ENCODE peak calls at places on chromosomes 6 and 20, in nine cellular contexts. Q is NCI-H1417; N is foreskin fibroblast; R is activated gamma-delta T cell treated with anti-CD3 and anti-CD28 coated beads, Interleukin-2, amount 50 U/mL, for 16 hours; J is activated CD4-positive, alpha-beta T cell treated with anti-CD3 and anti-CD28 coated beads for 24 hours; T is stromal cell of bone marrow; Y is EL; D is WTC11; G is C1 segment of cervical spinal cord. H is an unnamed sample.
A peak's percentile ranks its signal among the peaks of the same experiment; 100 is the strongest.

GRCh38 chr6:14269434-14269833 is 151.9 kb downstream of the CD83 start:
- DNase-seq in D (no peak), G (no peak), Q (no peak), R (no peak), Y (no peak), J (no peak), T (no peak), N (no peak), H (no peak)

GRCh38 chr20:58708246-58708931 is 15.8 kb downstream of the NPEPL1 start:
- DNase-seq in J (no peak), G (no peak), T (no peak), R (no peak), Q (no peak), D (peak; percentile 16), N (no peak), Y (no peak), H (no peak)

GRCh38 chr6:33787336-33787953 is 1.5 kb downstream of the LEMD2 start:
- DNase-seq in N (peak; percentile 66), Q (no peak), T (no peak), J (no peak), R (no peak), D (no peak), Y (peak; percentile 53), G (no peak), H (no peak)

GRCh38 chr6:35304299-35304698 is 6.7 kb downstream of the DEF6 start:
- DNase-seq in J (no peak), Y (no peak), R (no peak), Q (no peak), G (no peak), N (no peak), T (no peak), D (no peak), H (no peak)

GRCh38 chr6:135586388-135586787 is 88.8 kb upstream of the AHI1 start:
- DNase-seq in N (no peak), T (no peak), D (no peak), J (no peak), G (no peak), Y (no peak), Q (no peak), R (no peak), H (no peak)

GRCh38 chr6:130026859-130027258 is 8.5 kb downstream of the L3MBTL3 start:
- DNase-seq in Q (no peak), J (no peak), D (no peak), Y (no peak), R (no peak), N (peak; percentile 68), T (no peak), G (no peak), H (no peak)

GRCh38 chr6:3775906-3776305 is 24.4 kb upstream of the PXDC1 start:
- DNase-seq in G (no peak), N (no peak), Q (no peak), D (no peak), R (no peak), Y (no peak), J (no peak), T (no peak), H (no peak)

GRCh38 chr6:141753180-141753579 is 379.5 kb upstream of the GJE1 start:
- DNase-seq in T (no peak), N (no peak), D (no peak), J (no peak), Q (no peak), G (no peak), Y (no peak), R (no peak), H (no peak)

GRCh38 chr6:42396720-42397119 is 55.0 kb downstream of the TRERF1 start:
- DNase-seq in T (no peak), Y (no peak), N (no peak), J (no peak), D (peak; percentile 49), G (no peak), R (no peak), Q (no peak), H (no peak)

GRCh38 chr6:139611327-139611958 is 237.0 kb upstream of the CITED2 start:
- DNase-seq in Y (no peak), R (no peak), D (no peak), N (no peak), G (no peak), Q (no peak), T (no peak), J (no peak), H (no peak)

GRCh38 chr6:109743739-109744138 is 52.6 kb downstream of the FIG4 start:
- DNase-seq in R (no peak), Q (no peak), G (no peak), Y (peak; percentile 82), T (peak; percentile 70), D (no peak), J (no peak), N (peak; percentile 91), H (peak; percentile 7)

GRCh38 chr6:27188885-27189418 is 58.5 kb upstream of the PRSS16 start:
- DNase-seq in N (peak; percentile 90), Q (peak; percentile 68), D (peak; percentile 47), J (peak; percentile 30), R (no peak), G (peak; percentile 53), T (peak; percentile 68), Y (peak; percentile 81), H (peak; percentile 54)

GRCh38 chr6:7414811-7415210 is 25.2 kb downstream of the RIOK1 start:
- DNase-seq in Y (peak; percentile 78), R (no peak), D (no peak), G (no peak), J (no peak), N (peak; percentile 63), T (no peak), Q (no peak), H (peak; percentile 37)

GRCh38 chr6:1322725-1323219 is 10.9 kb downstream of the FOXQ1 start:
- DNase-seq in Q (no peak), G (no peak), T (no peak), D (no peak), Y (peak; percentile 54), J (no peak), R (no peak), N (peak; percentile 75), H (no peak)

GRCh38 chr6:157688960-157689599 is 134.0 kb upstream of the SNX9 start:
- DNase-seq in Q (no peak), D (peak; percentile 53), R (no peak), J (no peak), G (no peak), Y (peak; percentile 23), T (no peak), N (peak; percentile 27), H (no peak)